ENCODE peak calls at places on chromosome 15, in five cellular contexts. F is HTR-8/SVneo, A is IMR-90, G is cardiac septum, W is A549. S is an unnamed sample.
A peak's percentile ranks its signal among the peaks of the same experiment; 100 is the strongest.

GRCh38 chr15:76973362-76973743 is 21.6 kb upstream of the PSTPIP1 start:
- DNase-seq in F (peak; percentile 37), A (peak; percentile 20), G (no peak), W (peak; percentile 45), S (peak; percentile 66)

GRCh38 chr15:58458076-58458475 is 26.3 kb downstream of the LIPC start:
- DNase-seq in F (no peak), A (no peak), G (no peak), W (no peak), S (peak; percentile 55)

GRCh38 chr15:76340198-76340801 is 3.7 kb downstream of the ISL2 start:
- DNase-seq in F (no peak), A (no peak), G (no peak), W (no peak), S (peak; percentile 40)

GRCh38 chr15:69451951-69452701 is 492 bp upstream of the RPLP1 start:
- DNase-seq in F (no peak), A (peak; percentile 56), G (peak; percentile 81), W (peak; percentile 45), S (peak; percentile 27)

GRCh38 chr15:90174140-90174891 is 26.8 kb upstream of the SEMA4B start:
- DNase-seq in F (no peak), A (no peak), G (peak; percentile 92), W (no peak), S (no peak)

GRCh38 chr15:25863067-25863967 is at the start of gene ATP10A:
- DNase-seq in F (no peak), A (peak; percentile 71), G (no peak), W (peak; percentile 29), S (no peak)

GRCh38 chr15:57563416-57563815 is 28.3 kb upstream of the MYZAP start:
- DNase-seq in F (no peak), A (no peak), G (no peak), W (no peak), S (no peak)

GRCh38 chr15:75203017-75203907 is 1.6 kb downstream of the C15orf39 start:
- DNase-seq in F (no peak), A (peak; percentile 12), G (no peak), W (peak; percentile 41), S (no peak)

GRCh38 chr15:74746389-74746788 is 2.3 kb upstream of the CYP1A2 start:
- DNase-seq in F (no peak), A (no peak), G (no peak), W (no peak), S (no peak)

GRCh38 chr15:61644550-61644949 is 415.4 kb upstream of the RORA start:
- DNase-seq in F (no peak), A (no peak), G (no peak), W (no peak), S (no peak)

GRCh38 chr15:100234158-100235029 is 107.4 kb downstream of the ADAMTS17 start:
- DNase-seq in F (no peak), A (no peak), G (peak; percentile 73), W (no peak), S (no peak)

GRCh38 chr15:51982013-51982769 is 10.6 kb upstream of the LEO1 start:
- DNase-seq in F (peak; percentile 73), A (peak; percentile 82), G (no peak), W (peak; percentile 89), S (peak; percentile 78)

GRCh38 chr15:70525551-70525950 is 237.8 kb downstream of the UACA start:
- DNase-seq in F (no peak), A (no peak), G (no peak), W (no peak), S (no peak)

GRCh38 chr15:96181873-96182301 is 148.6 kb upstream of the NR2F2 start:
- DNase-seq in F (no peak), A (peak; percentile 88), G (no peak), W (no peak), S (no peak)

GRCh38 chr15:20358066-20358780 is 183.4 kb downstream of the GOLGA6L6 start:
- DNase-seq in F (no peak), A (no peak), G (peak; percentile 76), W (no peak), S (peak; percentile 26)

GRCh38 chr15:33963831-33964664 is 4.2 kb upstream of the CHRM5 start:
- DNase-seq in F (peak; percentile 13), A (peak; percentile 37), G (no peak), W (peak; percentile 49), S (peak; percentile 48)

GRCh38 chr15:65569728-65570127 is 39.5 kb downstream of the HACD3 start:
- DNase-seq in F (no peak), A (no peak), G (no peak), W (no peak), S (no peak)

GRCh38 chr15:35827949-35828348 is 282.0 kb upstream of the DPH6 start:
- DNase-seq in F (no peak), A (no peak), G (no peak), W (no peak), S (no peak)

GRCh38 chr15:85834651-85835050 is 39.9 kb upstream of the KLHL25 start:
- DNase-seq in F (no peak), A (no peak), G (no peak), W (no peak), S (no peak)

S was measured in GM10248.